ENCODE peak calls at places on chromosome 7, in four cellular contexts. J is esophagus muscularis mucosa, O is colonic mucosa, K is aorta. E is an unnamed sample.

GRCh38 chr7:38215734-38216670 is 38.0 kb downstream of the STARD3NL start:
- DNase-seq in J (peak), O (peak), K (peak), E (peak)

GRCh38 chr7:149811221-149811620 is 27.0 kb upstream of the ZNF862 start:
- DNase-seq in J (no peak), O (no peak), K (no peak), E (no peak)

GRCh38 chr7:90836937-90837336 is 240.8 kb downstream of the CDK14 start:
- DNase-seq in J (no peak), O (no peak), K (no peak), E (no peak)

GRCh38 chr7:38561166-38561565 is 70.0 kb downstream of the AMPH start:
- DNase-seq in J (peak), O (no peak), K (no peak), E (no peak)

GRCh38 chr7:107659666-107660065 is 962 bp upstream of the SLC26A4 start:
- DNase-seq in J (no peak), O (no peak), K (no peak), E (no peak)

GRCh38 chr7:121107923-121108498 is 119.5 kb downstream of the CPED1 start:
- DNase-seq in J (no peak), O (no peak), K (no peak), E (no peak)

GRCh38 chr7:149289262-149289661 is 27.3 kb downstream of the ZNF783 start:
- DNase-seq in J (no peak), O (no peak), K (no peak), E (no peak)

GRCh38 chr7:95404316-95404715 is 8.1 kb upstream of the PON3 start:
- DNase-seq in J (no peak), O (no peak), K (no peak), E (no peak)

GRCh38 chr7:136868496-136869005 is at the start of gene CHRM2:
- DNase-seq in J (no peak), O (no peak), K (no peak), E (no peak)

GRCh38 chr7:106824458-106824857 is 40.6 kb upstream of the PIK3CG start:
- DNase-seq in J (no peak), O (no peak), K (no peak), E (no peak)

GRCh38 chr7:17144313-17144712 is 154.1 kb upstream of the AHR start:
- DNase-seq in J (no peak), O (no peak), K (no peak), E (no peak)

GRCh38 chr7:88337556-88337955 is 30.9 kb upstream of the STEAP4 start:
- DNase-seq in J (no peak), O (no peak), K (no peak), E (no peak)

GRCh38 chr7:410395-410910 is 109.2 kb downstream of the PDGFA start:
- DNase-seq in J (no peak), O (no peak), K (peak), E (peak)

GRCh38 chr7:409344-410281 is 110.0 kb downstream of the PDGFA start:
- DNase-seq in J (no peak), O (no peak), K (peak), E (peak)

GRCh38 chr7:405489-406211 is 114.0 kb downstream of the PDGFA start:
- DNase-seq in J (no peak), O (no peak), K (peak), E (peak)

GRCh38 chr7:408651-409343 is 110.8 kb downstream of the PDGFA start:
- DNase-seq in J (no peak), O (no peak), K (no peak), E (peak)

DNA sequence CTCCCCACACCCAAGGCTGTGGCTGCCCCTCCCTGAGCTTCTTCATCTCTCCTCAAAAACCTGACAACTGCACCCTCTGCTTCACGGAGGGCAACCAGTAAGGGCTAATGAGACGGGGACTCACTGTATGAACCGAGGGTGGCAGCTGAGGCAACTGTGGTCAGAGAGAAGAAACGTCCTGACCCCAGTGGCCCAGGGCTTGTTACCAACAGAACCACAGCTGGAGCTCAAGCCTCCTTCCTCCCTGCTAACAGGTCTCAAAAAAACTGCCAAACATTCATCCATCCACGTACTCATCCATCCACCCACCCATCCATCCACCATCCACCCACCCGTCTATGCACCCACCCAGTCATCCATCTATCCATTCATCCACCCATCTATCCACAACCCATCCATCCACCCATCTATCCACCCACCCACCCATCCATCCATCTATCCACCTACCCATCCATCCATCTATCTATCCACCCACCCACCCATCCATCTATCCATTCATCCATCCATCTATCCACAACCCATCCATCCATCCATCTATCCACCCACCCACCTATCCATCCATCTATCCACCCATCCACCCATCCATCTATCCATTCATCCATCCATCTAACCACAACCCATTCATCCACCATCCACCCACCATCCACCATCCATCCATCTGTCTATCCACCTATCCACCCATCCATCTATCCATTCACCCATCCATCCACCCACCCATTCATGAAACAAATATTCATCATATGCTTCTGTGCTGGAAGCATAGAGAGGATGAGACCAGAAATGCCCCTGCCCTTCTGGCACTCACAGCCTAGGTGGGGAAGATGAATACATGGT is 111.7 kb downstream of the PDGFA start:
- DNase-seq in J (no peak), O (no peak), K (no peak), E (no peak)
- H3K27ac ChIP-seq in J (no peak), O (no peak), K (no peak), E (no peak)

GRCh38 chr7:26639695-26640094 is 224.7 kb downstream of the SKAP2 start:
- DNase-seq in J (no peak), O (no peak), K (no peak), E (no peak)
- H3K4me3 ChIP-seq in J (no peak), O (no peak), K (no peak), E (no peak)

GRCh38 chr7:55130554-55131198 is 111.9 kb downstream of the EGFR start:
- DNase-seq in J (peak), O (no peak), K (peak), E (no peak)
- H3K27ac ChIP-seq in J (peak), O (peak), K (peak), E (peak)

DNA sequence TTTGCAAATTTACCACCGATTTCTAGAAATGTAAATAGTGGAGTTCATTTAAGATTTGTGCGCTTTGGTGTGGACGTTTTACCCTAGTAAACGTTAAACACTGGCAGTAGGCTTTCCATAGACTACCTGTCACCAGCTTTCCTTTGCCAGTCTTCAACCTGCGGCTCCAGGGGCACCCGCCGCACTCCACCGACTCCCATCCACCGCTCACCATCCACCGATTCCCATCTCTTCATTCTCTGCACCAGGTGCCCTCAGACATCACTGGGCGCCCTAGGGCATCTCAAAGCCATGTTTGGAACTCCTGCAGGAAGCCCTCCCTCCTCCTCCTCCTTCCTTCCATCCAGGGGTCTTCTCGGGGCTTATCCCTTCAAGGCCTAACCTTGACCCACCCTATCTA is 1.4 kb upstream of the AP5Z1 start:
- DNase-seq in J (no peak), O (no peak), K (no peak), E (no peak)
- H3K4me3 ChIP-seq in J (peak), O (no peak), K (no peak), E (no peak)

GRCh38 chr7:29038463-29038862 is 80.3 kb upstream of the TRIL start:
- DNase-seq in J (no peak), O (no peak), K (no peak), E (no peak)

GRCh38 chr7:29039747-29040569 is 81.8 kb upstream of the TRIL start:
- DNase-seq in J (no peak), O (no peak), K (no peak), E (no peak)

GRCh38 chr7:29040570-29040906 is 82.4 kb upstream of the TRIL start:
- DNase-seq in J (no peak), O (no peak), K (no peak), E (no peak)

GRCh38 chr7:29033584-29033983 is 75.5 kb upstream of the TRIL start:
- DNase-seq in J (no peak), O (no peak), K (no peak), E (no peak)

GRCh38 chr7:29035044-29035740 is 77.1 kb upstream of the TRIL start:
- DNase-seq in J (no peak), O (no peak), K (peak), E (no peak)
- H3K27ac ChIP-seq in J (no peak), O (no peak), K (no peak), E (no peak)

DNA sequence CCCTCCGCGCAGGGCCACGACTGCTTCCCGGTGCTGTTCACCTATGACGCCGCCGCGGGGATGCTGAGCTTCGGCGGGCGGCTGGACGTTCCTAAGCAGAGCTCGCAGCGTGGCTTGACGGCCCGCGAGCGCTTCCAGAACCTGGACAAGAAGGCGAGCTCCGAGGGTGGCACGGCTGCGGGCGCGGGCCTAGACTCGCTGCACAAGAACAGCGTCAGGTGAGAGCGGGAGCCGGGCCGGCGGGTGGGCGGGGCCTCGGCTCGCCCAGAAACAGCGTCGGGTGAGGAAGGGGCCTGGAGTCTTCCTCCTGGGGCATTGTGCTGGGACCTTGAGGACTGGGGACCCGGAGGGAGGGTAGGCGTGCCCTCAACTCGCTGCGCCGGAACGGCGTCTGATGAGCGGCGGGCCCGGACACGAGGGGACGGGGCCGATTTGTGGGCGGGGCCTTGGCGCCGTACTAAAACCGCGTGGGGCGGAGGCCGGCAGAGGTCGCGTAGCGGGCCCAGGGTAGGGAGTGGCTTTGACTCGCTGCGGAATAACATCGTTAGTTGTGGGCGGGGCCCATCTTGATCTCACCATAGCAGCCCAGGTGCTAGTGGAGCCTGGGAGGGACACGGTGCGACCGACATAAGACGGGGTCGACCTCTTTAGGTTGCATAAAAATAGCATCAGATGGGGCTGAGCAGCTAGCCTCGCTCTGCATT is 15.6 kb downstream of the PDAP1 start:
- DNase-seq in J (peak), O (peak), K (peak), E (peak)
- H3K4me3 ChIP-seq in J (peak), O (peak), K (peak), E (peak)

GRCh38 chr7:135672560-135673359 is 10.4 kb downstream of the STMP1 start:
- DNase-seq in J (peak), O (peak), K (no peak), E (no peak)

GRCh38 chr7:135670179-135670578 is 7.9 kb downstream of the STMP1 start:
- DNase-seq in J (no peak), O (no peak), K (no peak), E (no peak)

GRCh38 chr7:135673360-135673706 is 11.0 kb downstream of the STMP1 start:
- DNase-seq in J (peak), O (no peak), K (no peak), E (no peak)

GRCh38 chr7:135666836-135667235 is 4.5 kb downstream of the STMP1 start:
- DNase-seq in J (no peak), O (no peak), K (no peak), E (no peak)

DNA sequence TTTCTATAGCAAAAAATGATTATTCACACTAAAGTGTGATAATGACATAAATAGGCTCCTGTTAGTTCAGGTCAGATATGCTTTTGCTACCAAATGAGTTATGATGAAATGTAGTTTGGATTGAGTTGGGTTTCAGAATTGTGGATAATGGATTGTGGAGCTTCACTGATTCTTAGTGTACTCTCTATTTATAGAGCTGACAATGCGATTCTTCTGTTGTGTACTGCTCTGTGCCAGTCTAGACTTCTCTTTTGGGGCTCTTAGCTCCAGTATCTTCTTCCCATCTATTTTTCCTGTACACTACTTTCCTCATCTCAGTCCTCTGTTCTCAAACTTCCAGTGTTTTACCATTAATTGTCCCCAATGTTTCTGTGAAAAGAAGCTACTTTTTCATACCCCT is 7.5 kb downstream of the STMP1 start:
- DNase-seq in J (no peak), O (no peak), K (no peak), E (no peak)
- H3K27ac ChIP-seq in J (no peak), O (no peak), K (no peak), E (no peak)

GRCh38 chr7:44920119-44920518 is 34.8 kb upstream of the PURB start:
- DNase-seq in J (no peak), O (no peak), K (no peak), E (no peak)

GRCh38 chr7:44914992-44915607 is 29.8 kb upstream of the PURB start:
- DNase-seq in J (no peak), O (no peak), K (no peak), E (no peak)

GRCh38 chr7:44918029-44918428 is 32.7 kb upstream of the PURB start:
- DNase-seq in J (no peak), O (no peak), K (no peak), E (no peak)

GRCh38 chr7:44921607-44922350 is 36.4 kb upstream of the PURB start:
- DNase-seq in J (peak), O (peak), K (peak), E (peak)

GRCh38 chr7:44917465-44917864 is 32.1 kb upstream of the PURB start:
- DNase-seq in J (no peak), O (no peak), K (no peak), E (no peak)
- H3K4me3 ChIP-seq in J (no peak), O (no peak), K (no peak), E (no peak)

E was measured in lower lobe of right lung.